ENCODE peak calls at places on chromosomes 2 and 18, in ten cellular contexts. O is stimulated activated CD4-positive, alpha-beta T cell treated with anti-CD3 and anti-CD28 coated beads, Interleukin-2, amount 100 ng/mL, for 48 hours; Q is left cardiac atrium; Z is A673; W is G401; L is NCI-H2081; M is ELF-1; G is small intestine; H is effector memory CD8-positive, alpha-beta T cell; B is activated T-helper 9 cell treated with anti-CD3 and anti-CD28 coated beads, Interleukin-2, amount 50 U/mL, for 16 hours. Y is an unnamed sample.
A peak's percentile ranks its signal among the peaks of the same experiment; 100 is the strongest.

GRCh38 chr2:207223051-207223450 is 57.3 kb upstream of the KLF7 start:
- DNase-seq in H (no peak), Q (no peak), O (no peak), Z (peak; percentile 81), M (peak; percentile 29), G (no peak), W (no peak), L (no peak), B (no peak), Y (no peak)

GRCh38 chr2:45860136-45861106 is 208.9 kb downstream of the PRKCE start:
- DNase-seq in L (no peak), W (no peak), O (no peak), Z (peak; percentile 12), G (peak; percentile 37), H (no peak), Q (peak; percentile 73), B (no peak), M (no peak), Y (peak; percentile 23)

GRCh38 chr2:149902104-149902503 is 314.5 kb upstream of the MMADHC start:
- DNase-seq in H (no peak), Q (peak; percentile 63), L (no peak), B (no peak), G (no peak), M (no peak), W (no peak), Z (no peak), O (no peak), Y (no peak)

GRCh38 chr2:239728751-239729150 is 296.4 kb downstream of the NDUFA10 start:
- DNase-seq in Q (no peak), H (no peak), O (no peak), W (no peak), L (no peak), G (no peak), Z (no peak), B (no peak), M (no peak), Y (no peak)

GRCh38 chr2:15636972-15637785 is 45.5 kb downstream of the DDX1 start:
- DNase-seq in M (peak; percentile 77), Q (peak; percentile 77), G (peak; percentile 66), Z (peak; percentile 79), H (peak; percentile 42), W (peak; percentile 82), B (no peak), O (peak; percentile 45), L (peak; percentile 40), Y (peak; percentile 77)

GRCh38 chr2:15971351-15971750 is 31.0 kb downstream of the MYCN start:
- DNase-seq in G (no peak), B (no peak), M (no peak), Q (no peak), H (no peak), L (no peak), O (no peak), W (no peak), Z (no peak), Y (no peak)

GRCh38 chr2:151655663-151656398 is 78.4 kb downstream of the NEB start:
- DNase-seq in Z (no peak), H (no peak), W (no peak), G (peak; percentile 5), Q (no peak), L (no peak), M (no peak), B (no peak), O (no peak), Y (no peak)

GRCh38 chr2:44310287-44310686 is 35.0 kb downstream of the SLC3A1 start:
- DNase-seq in W (no peak), B (no peak), Z (no peak), Q (no peak), M (no peak), L (no peak), H (no peak), O (no peak), G (no peak), Y (no peak)

GRCh38 chr2:21422050-21422449 is 298.3 kb downstream of the TDRD15 start:
- DNase-seq in L (peak; percentile 66), B (no peak), Q (no peak), G (no peak), Z (peak; percentile 63), O (peak; percentile 7), M (peak; percentile 75), H (no peak), W (no peak), Y (peak; percentile 41)

GRCh38 chr18:70418551-70419311 is 129.9 kb downstream of the SOCS6 start:
- DNase-seq in G (no peak), O (no peak), H (no peak), L (no peak), Q (no peak), M (no peak), B (no peak), Z (no peak), W (no peak), Y (no peak)

GRCh38 chr18:49988733-49989132 is 175.4 kb upstream of the ACAA2 start:
- DNase-seq in Q (no peak), M (no peak), G (no peak), L (no peak), Z (no peak), O (no peak), B (no peak), H (no peak), W (no peak), Y (no peak)

GRCh38 chr2:101223814-101224231 is 28.9 kb upstream of the CNOT11 start:
- DNase-seq in M (no peak), O (no peak), G (peak; percentile 67), W (no peak), Q (no peak), L (no peak), B (peak; percentile 5), H (peak; percentile 60), Z (no peak), Y (no peak)